ENCODE peak calls at places on chromosomes 12 and 14, in seven cellular contexts. One of them, this sample, is unnamed.

GRCh38 chr14:99875421-99875820 is 82.2 kb downstream of the EML1 start:
- DNase-seq in CD8-positive, alpha-beta memory T cell: no peak
- DNase-seq in mesenchymal stem cell: no peak
- DNase-seq in cardiac muscle cell: no peak
- DNase-seq in ovary: no peak
- DNase-seq in transverse colon: no peak
- DNase-seq in IMR-90: no peak
- DNase-seq in this sample: no peak

GRCh38 chr14:99627100-99627499 is 17.8 kb upstream of the HHIPL1 start:
- DNase-seq in ovary: no peak
- DNase-seq in mesenchymal stem cell: no peak
- DNase-seq in CD8-positive, alpha-beta memory T cell: no peak
- DNase-seq in transverse colon: no peak
- DNase-seq in cardiac muscle cell: no peak
- DNase-seq in IMR-90: no peak
- DNase-seq in this sample: no peak

GRCh38 chr12:124680863-124681778 is 113.7 kb upstream of the NCOR2 start:
- DNase-seq in mesenchymal stem cell: peak; percentile 99
- DNase-seq in IMR-90: peak; percentile 95
- DNase-seq in ovary: no peak
- DNase-seq in cardiac muscle cell: peak; percentile 70
- DNase-seq in transverse colon: no peak
- DNase-seq in CD8-positive, alpha-beta memory T cell: no peak
- DNase-seq in this sample: peak; percentile 90

GRCh38 chr12:104064842-104065441 is 611 bp downstream of the HCFC2 start:
- DNase-seq in mesenchymal stem cell: peak; percentile 38
- DNase-seq in ovary: no peak
- DNase-seq in CD8-positive, alpha-beta memory T cell: no peak
- DNase-seq in IMR-90: no peak
- DNase-seq in cardiac muscle cell: no peak
- DNase-seq in transverse colon: peak; percentile 21
- DNase-seq in this sample: peak; percentile 27

GRCh38 chr12:113903381-113903863 is 62.7 kb downstream of the RBM19 start:
- DNase-seq in CD8-positive, alpha-beta memory T cell: no peak
- DNase-seq in ovary: no peak
- DNase-seq in IMR-90: peak; percentile 85
- DNase-seq in cardiac muscle cell: peak; percentile 34
- DNase-seq in transverse colon: no peak
- DNase-seq in mesenchymal stem cell: peak; percentile 85
- DNase-seq in this sample: no peak

GRCh38 chr12:67509987-67510386 is 138.6 kb upstream of the DYRK2 start:
- DNase-seq in mesenchymal stem cell: no peak
- DNase-seq in IMR-90: peak; percentile 15
- DNase-seq in transverse colon: no peak
- DNase-seq in ovary: no peak
- DNase-seq in cardiac muscle cell: peak; percentile 75
- DNase-seq in CD8-positive, alpha-beta memory T cell: no peak
- DNase-seq in this sample: no peak

GRCh38 chr14:63713765-63714164 is 14.1 kb downstream of the SGPP1 start:
- DNase-seq in ovary: no peak
- DNase-seq in CD8-positive, alpha-beta memory T cell: no peak
- DNase-seq in cardiac muscle cell: peak; percentile 37
- DNase-seq in mesenchymal stem cell: peak; percentile 22
- DNase-seq in transverse colon: no peak
- DNase-seq in IMR-90: peak; percentile 51
- DNase-seq in this sample: peak; percentile 7

GRCh38 chr12:80272516-80272915 is 171.5 kb upstream of the PTPRQ start:
- DNase-seq in transverse colon: no peak
- DNase-seq in cardiac muscle cell: no peak
- DNase-seq in CD8-positive, alpha-beta memory T cell: no peak
- DNase-seq in IMR-90: no peak
- DNase-seq in mesenchymal stem cell: no peak
- DNase-seq in ovary: no peak
- DNase-seq in this sample: no peak

GRCh38 chr12:100043657-100044056 is 58.9 kb upstream of the ANKS1B start:
- DNase-seq in transverse colon: no peak
- DNase-seq in cardiac muscle cell: no peak
- DNase-seq in CD8-positive, alpha-beta memory T cell: no peak
- DNase-seq in mesenchymal stem cell: no peak
- DNase-seq in ovary: no peak
- DNase-seq in IMR-90: no peak
- DNase-seq in this sample: no peak

GRCh38 chr12:108691995-108692808 is 39.1 kb downstream of the CORO1C start:
- DNase-seq in transverse colon: peak; percentile 27
- DNase-seq in cardiac muscle cell: no peak
- DNase-seq in CD8-positive, alpha-beta memory T cell: no peak
- DNase-seq in IMR-90: peak; percentile 34
- DNase-seq in mesenchymal stem cell: peak; percentile 81
- DNase-seq in ovary: no peak
- DNase-seq in this sample: peak; percentile 19

GRCh38 chr14:77455966-77456640 is 1.3 kb downstream of the VIPAS39 start:
- DNase-seq in ovary: no peak
- DNase-seq in cardiac muscle cell: no peak
- DNase-seq in mesenchymal stem cell: no peak
- DNase-seq in IMR-90: no peak
- DNase-seq in transverse colon: no peak
- DNase-seq in CD8-positive, alpha-beta memory T cell: no peak
- DNase-seq in this sample: no peak

GRCh38 chr12:51951843-51952722 is 584 bp downstream of the ACVR1B start:
- DNase-seq in ovary: peak; percentile 67
- DNase-seq in CD8-positive, alpha-beta memory T cell: no peak
- DNase-seq in mesenchymal stem cell: no peak
- DNase-seq in cardiac muscle cell: no peak
- DNase-seq in transverse colon: peak; percentile 26
- DNase-seq in IMR-90: no peak
- DNase-seq in this sample: peak; percentile 23

GRCh38 chr12:115840159-115840558 is 437.3 kb downstream of the MED13L start:
- DNase-seq in CD8-positive, alpha-beta memory T cell: no peak
- DNase-seq in ovary: no peak
- DNase-seq in IMR-90: no peak
- DNase-seq in mesenchymal stem cell: no peak
- DNase-seq in transverse colon: no peak
- DNase-seq in cardiac muscle cell: no peak
- DNase-seq in this sample: no peak

GRCh38 chr12:124625867-124626675 is 58.7 kb upstream of the NCOR2 start:
- DNase-seq in IMR-90: peak; percentile 53
- DNase-seq in cardiac muscle cell: peak; percentile 85
- DNase-seq in transverse colon: peak; percentile 87
- DNase-seq in ovary: peak; percentile 63
- DNase-seq in mesenchymal stem cell: peak; percentile 73
- DNase-seq in CD8-positive, alpha-beta memory T cell: no peak
- DNase-seq in this sample: peak; percentile 74

GRCh38 chr14:100278702-100279101 is 27.5 kb downstream of the SLC25A29 start:
- DNase-seq in ovary: no peak
- DNase-seq in IMR-90: peak; percentile 67
- DNase-seq in cardiac muscle cell: peak; percentile 76
- DNase-seq in mesenchymal stem cell: peak; percentile 78
- DNase-seq in transverse colon: no peak
- DNase-seq in CD8-positive, alpha-beta memory T cell: no peak
- DNase-seq in this sample: no peak

GRCh38 chr14:54490448-54490805 is 1.6 kb upstream of the GMFB start:
- DNase-seq in CD8-positive, alpha-beta memory T cell: no peak
- DNase-seq in IMR-90: no peak
- DNase-seq in mesenchymal stem cell: no peak
- DNase-seq in cardiac muscle cell: no peak
- DNase-seq in ovary: no peak
- DNase-seq in transverse colon: no peak
- DNase-seq in this sample: no peak

GRCh38 chr12:45853550-45853949 is 124.0 kb downstream of the ARID2 start:
- DNase-seq in cardiac muscle cell: no peak
- DNase-seq in CD8-positive, alpha-beta memory T cell: no peak
- DNase-seq in IMR-90: no peak
- DNase-seq in ovary: no peak
- DNase-seq in mesenchymal stem cell: no peak
- DNase-seq in transverse colon: no peak
- DNase-seq in this sample: no peak

GRCh38 chr12:45850302-45850701 is 120.8 kb downstream of the ARID2 start:
- DNase-seq in CD8-positive, alpha-beta memory T cell: no peak
- DNase-seq in transverse colon: no peak
- DNase-seq in IMR-90: no peak
- DNase-seq in cardiac muscle cell: no peak
- DNase-seq in mesenchymal stem cell: no peak
- DNase-seq in ovary: no peak
- DNase-seq in this sample: no peak

GRCh38 chr12:45852508-45852907 is 123.0 kb downstream of the ARID2 start:
- DNase-seq in transverse colon: no peak
- DNase-seq in mesenchymal stem cell: no peak
- DNase-seq in IMR-90: no peak
- DNase-seq in ovary: peak; percentile 43
- DNase-seq in cardiac muscle cell: peak; percentile 10
- DNase-seq in CD8-positive, alpha-beta memory T cell: no peak
- DNase-seq in this sample: no peak

GRCh38 chr12:45849289-45849688 is 119.8 kb downstream of the ARID2 start:
- DNase-seq in cardiac muscle cell: no peak
- DNase-seq in IMR-90: peak; percentile 31
- DNase-seq in mesenchymal stem cell: peak; percentile 37
- DNase-seq in ovary: no peak
- DNase-seq in transverse colon: no peak
- DNase-seq in CD8-positive, alpha-beta memory T cell: no peak
- DNase-seq in this sample: no peak
- H3K9me3 ChIP-seq in cardiac muscle cell: no peaks in the 10 kb centered on the region
- H3K9me3 ChIP-seq in IMR-90: no peaks in the 10 kb centered on the region
- H3K9me3 ChIP-seq in mesenchymal stem cell: no peaks in the 10 kb centered on the region
- H3K9me3 ChIP-seq in ovary: no peaks in the 10 kb centered on the region
- H3K9me3 ChIP-seq in transverse colon: no peaks in the 10 kb centered on the region
- H3K9me3 ChIP-seq in CD8-positive, alpha-beta memory T cell: no peaks in the 10 kb centered on the region
- H3K9me3 ChIP-seq in this sample: no peaks in the 10 kb centered on the region

GRCh38 chr12:46367351-46368029 is 5.1 kb downstream of the SLC38A2 start:
- DNase-seq in mesenchymal stem cell: no peak
- DNase-seq in cardiac muscle cell: peak; percentile 70
- DNase-seq in CD8-positive, alpha-beta memory T cell: no peak
- DNase-seq in ovary: no peak
- DNase-seq in IMR-90: no peak
- DNase-seq in transverse colon: no peak
- DNase-seq in this sample: no peak

GRCh38 chr12:46369095-46369473 is 3.5 kb downstream of the SLC38A2 start:
- DNase-seq in mesenchymal stem cell: no peak
- DNase-seq in IMR-90: no peak
- DNase-seq in CD8-positive, alpha-beta memory T cell: no peak
- DNase-seq in ovary: no peak
- DNase-seq in cardiac muscle cell: no peak
- DNase-seq in transverse colon: no peak
- DNase-seq in this sample: no peak

GRCh38 chr12:46368138-46368537 is 4.4 kb downstream of the SLC38A2 start:
- DNase-seq in transverse colon: no peak
- DNase-seq in mesenchymal stem cell: no peak
- DNase-seq in IMR-90: no peak
- DNase-seq in CD8-positive, alpha-beta memory T cell: no peak
- DNase-seq in cardiac muscle cell: peak; percentile 55
- DNase-seq in ovary: no peak
- DNase-seq in this sample: no peak

GRCh38 chr12:46369474-46370379 is 2.8 kb downstream of the SLC38A2 start:
- DNase-seq in IMR-90: no peak
- DNase-seq in transverse colon: no peak
- DNase-seq in CD8-positive, alpha-beta memory T cell: no peak
- DNase-seq in ovary: no peak
- DNase-seq in mesenchymal stem cell: no peak
- DNase-seq in cardiac muscle cell: peak; percentile 65
- DNase-seq in this sample: no peak

DNA sequence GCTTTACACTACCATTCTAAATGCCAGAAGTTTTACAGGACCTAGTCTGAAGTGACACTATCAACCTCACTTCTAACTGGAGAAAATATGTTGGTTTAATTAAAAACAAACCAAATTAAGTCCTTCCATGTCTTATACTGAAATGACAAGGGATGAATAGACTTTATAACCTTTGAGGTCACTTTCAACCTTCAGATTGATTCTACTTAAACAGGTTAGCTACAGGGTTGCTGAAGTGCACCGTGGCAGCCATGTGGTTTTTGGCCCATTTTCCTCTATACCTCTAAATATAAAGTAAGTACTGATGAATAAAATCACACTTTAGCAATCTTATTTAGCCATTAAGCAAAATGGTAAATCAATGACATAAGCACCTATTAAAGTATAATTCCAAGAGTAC is 3.9 kb downstream of the SLC38A2 start:
- DNase-seq in cardiac muscle cell: peak; percentile 40
- DNase-seq in IMR-90: no peak
- DNase-seq in CD8-positive, alpha-beta memory T cell: no peak
- DNase-seq in mesenchymal stem cell: no peak
- DNase-seq in transverse colon: no peak
- DNase-seq in ovary: no peak
- DNase-seq in this sample: no peak
- H3K4me1 ChIP-seq in cardiac muscle cell: peaks cover 31% of the 10 kb centered on the region
- H3K4me1 ChIP-seq in IMR-90: peaks cover 2% of the 10 kb centered on the region
- H3K4me1 ChIP-seq in CD8-positive, alpha-beta memory T cell: peaks cover 61% of the 10 kb centered on the region
- H3K4me1 ChIP-seq in mesenchymal stem cell: peaks cover 4% of the 10 kb centered on the region
- H3K4me1 ChIP-seq in transverse colon: peaks cover 71% of the 10 kb centered on the region
- H3K4me1 ChIP-seq in ovary: peaks cover 11% of the 10 kb centered on the region
- H3K4me1 ChIP-seq in this sample: peaks cover 72% of the 10 kb centered on the region

GRCh38 chr14:22305563-22306127 is 283.4 kb downstream of the DAD1 start:
- DNase-seq in cardiac muscle cell: no peak
- DNase-seq in transverse colon: no peak
- DNase-seq in IMR-90: peak; percentile 33
- DNase-seq in ovary: no peak
- DNase-seq in CD8-positive, alpha-beta memory T cell: no peak
- DNase-seq in mesenchymal stem cell: no peak
- DNase-seq in this sample: no peak
- H3K4me3 ChIP-seq in cardiac muscle cell: no peak overlapping the region
- H3K4me3 ChIP-seq in transverse colon: no peak overlapping the region
- H3K4me3 ChIP-seq in IMR-90: no peak overlapping the region
- H3K4me3 ChIP-seq in ovary: no peak overlapping the region
- H3K4me3 ChIP-seq in CD8-positive, alpha-beta memory T cell: no peak overlapping the region
- H3K4me3 ChIP-seq in mesenchymal stem cell: no peak overlapping the region
- H3K4me3 ChIP-seq in this sample: no peak overlapping the region

GRCh38 chr12:133058203-133059125 is 21.2 kb downstream of the ZNF84 start:
- DNase-seq in CD8-positive, alpha-beta memory T cell: no peak
- DNase-seq in ovary: no peak
- DNase-seq in transverse colon: no peak
- DNase-seq in cardiac muscle cell: no peak
- DNase-seq in mesenchymal stem cell: peak; percentile 19
- DNase-seq in IMR-90: peak; percentile 2
- DNase-seq in this sample: no peak
- H3K9me3 ChIP-seq in CD8-positive, alpha-beta memory T cell: peaks cover 78% of the 10 kb centered on the region
- H3K9me3 ChIP-seq in ovary: peaks cover 49% of the 10 kb centered on the region
- H3K9me3 ChIP-seq in transverse colon: peaks cover 94% of the 10 kb centered on the region
- H3K9me3 ChIP-seq in cardiac muscle cell: peaks cover 48% of the 10 kb centered on the region
- H3K9me3 ChIP-seq in mesenchymal stem cell: peaks cover 98% of the 10 kb centered on the region
- H3K9me3 ChIP-seq in IMR-90: peaks cover 77% of the 10 kb centered on the region
- H3K9me3 ChIP-seq in this sample: peaks cover 37% of the 10 kb centered on the region

GRCh38 chr12:93425736-93426363 is 15.9 kb downstream of the UBE2N start:
- DNase-seq in CD8-positive, alpha-beta memory T cell: no peak
- DNase-seq in mesenchymal stem cell: no peak
- DNase-seq in ovary: no peak
- DNase-seq in transverse colon: no peak
- DNase-seq in IMR-90: no peak
- DNase-seq in cardiac muscle cell: no peak
- DNase-seq in this sample: no peak
- H3K4me1 ChIP-seq in CD8-positive, alpha-beta memory T cell: peaks cover 78% of the 10 kb centered on the region
- H3K4me1 ChIP-seq in mesenchymal stem cell: peaks cover 3% of the 10 kb centered on the region
- H3K4me1 ChIP-seq in ovary: peaks cover 10% of the 10 kb centered on the region
- H3K4me1 ChIP-seq in transverse colon: peaks cover 81% of the 10 kb centered on the region
- H3K4me1 ChIP-seq in IMR-90: peaks cover 29% of the 10 kb centered on the region
- H3K4me1 ChIP-seq in cardiac muscle cell: peaks cover 52% of the 10 kb centered on the region
- H3K4me1 ChIP-seq in this sample: peaks cover 10% of the 10 kb centered on the region

DNA sequence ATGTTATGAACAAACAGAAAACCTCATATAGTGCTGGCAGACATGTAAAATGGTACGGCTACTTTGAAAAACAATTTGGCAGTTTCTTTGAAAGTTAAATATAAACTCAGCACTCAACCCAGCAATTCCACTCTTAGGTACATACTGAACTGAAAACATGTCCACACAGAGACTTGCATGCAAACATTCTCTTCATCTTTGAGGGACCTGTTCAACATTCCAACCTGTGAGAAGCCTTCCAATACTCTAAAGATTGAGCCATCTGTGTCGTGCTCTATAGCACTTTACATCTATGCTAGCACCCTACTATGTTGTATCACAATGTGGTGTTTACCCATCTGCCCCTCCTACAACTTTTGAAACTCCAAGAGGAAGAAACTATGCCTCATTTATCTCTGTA is 79.3 kb downstream of the DNAI7 start:
- DNase-seq in CD8-positive, alpha-beta memory T cell: no peak
- DNase-seq in mesenchymal stem cell: no peak
- DNase-seq in IMR-90: no peak
- DNase-seq in cardiac muscle cell: no peak
- DNase-seq in transverse colon: no peak
- DNase-seq in ovary: no peak
- DNase-seq in this sample: no peak
- H3K4me3 ChIP-seq in CD8-positive, alpha-beta memory T cell: no peak overlapping the region
- H3K4me3 ChIP-seq in mesenchymal stem cell: no peak overlapping the region
- H3K4me3 ChIP-seq in IMR-90: no peak overlapping the region
- H3K4me3 ChIP-seq in cardiac muscle cell: no peak overlapping the region
- H3K4me3 ChIP-seq in transverse colon: no peak overlapping the region
- H3K4me3 ChIP-seq in ovary: no peak overlapping the region
- H3K4me3 ChIP-seq in this sample: no peak overlapping the region

This sample was measured in adrenal gland.